ENCODE peak calls at places on chromosomes 5 and 9, in five cellular contexts. One of them, this sample, is unnamed.
A peak's percentile ranks its signal among the peaks of the same experiment; 100 is the strongest.

GRCh38 chr9:79352322-79352721 is 219.4 kb upstream of the TLE4 start:
- DNase-seq in A549: no peak
- DNase-seq in lower leg skin: no peak
- DNase-seq in spleen: no peak
- DNase-seq in astrocyte of the spinal cord: no peak
- DNase-seq in this sample: no peak

GRCh38 chr5:170070556-170071412 is 34.9 kb upstream of the FOXI1 start:
- DNase-seq in spleen: no peak
- DNase-seq in astrocyte of the spinal cord: peak; percentile 42
- DNase-seq in lower leg skin: no peak
- DNase-seq in A549: peak; percentile 45
- DNase-seq in this sample: no peak

GRCh38 chr9:120922404-120923173 is 4.0 kb downstream of the TRAF1 start:
- DNase-seq in astrocyte of the spinal cord: no peak
- DNase-seq in lower leg skin: no peak
- DNase-seq in spleen: no peak
- DNase-seq in A549: no peak
- DNase-seq in this sample: no peak

GRCh38 chr5:2750758-2751464 is 566 bp downstream of the IRX2 start:
- DNase-seq in lower leg skin: no peak
- DNase-seq in spleen: no peak
- DNase-seq in astrocyte of the spinal cord: peak; percentile 22
- DNase-seq in A549: no peak
- DNase-seq in this sample: no peak

GRCh38 chr9:94800424-94801117 is 74.1 kb downstream of the AOPEP start:
- DNase-seq in A549: no peak
- DNase-seq in lower leg skin: no peak
- DNase-seq in astrocyte of the spinal cord: peak; percentile 39
- DNase-seq in spleen: no peak
- DNase-seq in this sample: no peak

GRCh38 chr5:80125962-80126480 is 90.9 kb downstream of the THBS4 start:
- DNase-seq in lower leg skin: no peak
- DNase-seq in spleen: no peak
- DNase-seq in astrocyte of the spinal cord: peak; percentile 84
- DNase-seq in A549: no peak
- DNase-seq in this sample: no peak

GRCh38 chr9:135087489-135087791 is at the start of gene OLFM1:
- DNase-seq in A549: peak; percentile 78
- DNase-seq in spleen: no peak
- DNase-seq in lower leg skin: peak; percentile 95
- DNase-seq in astrocyte of the spinal cord: peak; percentile 16
- DNase-seq in this sample: peak; percentile 19

GRCh38 chr5:141638771-141639170 is 2.0 kb downstream of the RELL2 start:
- DNase-seq in lower leg skin: peak; percentile 70
- DNase-seq in A549: no peak
- DNase-seq in spleen: no peak
- DNase-seq in astrocyte of the spinal cord: no peak
- DNase-seq in this sample: no peak

GRCh38 chr5:65133473-65134110 is 348.1 kb downstream of the ADAMTS6 start:
- DNase-seq in A549: no peak
- DNase-seq in astrocyte of the spinal cord: no peak
- DNase-seq in spleen: no peak
- DNase-seq in lower leg skin: no peak
- DNase-seq in this sample: no peak

GRCh38 chr9:81455417-81455816 is 233.9 kb downstream of the TLE1 start:
- DNase-seq in astrocyte of the spinal cord: peak; percentile 14
- DNase-seq in spleen: no peak
- DNase-seq in A549: no peak
- DNase-seq in lower leg skin: no peak
- DNase-seq in this sample: no peak

GRCh38 chr5:139462582-139463276 is at the start of gene ECSCR:
- DNase-seq in astrocyte of the spinal cord: peak; percentile 24
- DNase-seq in lower leg skin: no peak
- DNase-seq in spleen: peak; percentile 78
- DNase-seq in A549: no peak
- DNase-seq in this sample: no peak

GRCh38 chr5:149337746-149338145 is 7.6 kb upstream of the GRPEL2 start:
- DNase-seq in astrocyte of the spinal cord: no peak
- DNase-seq in spleen: no peak
- DNase-seq in lower leg skin: no peak
- DNase-seq in A549: no peak
- DNase-seq in this sample: no peak

GRCh38 chr5:170330568-170331054 is 33.0 kb upstream of the LCP2 start:
- DNase-seq in astrocyte of the spinal cord: no peak
- DNase-seq in spleen: no peak
- DNase-seq in lower leg skin: peak; percentile 84
- DNase-seq in A549: no peak
- DNase-seq in this sample: no peak

GRCh38 chr5:38832810-38833209 is 13.0 kb upstream of the OSMR start:
- DNase-seq in spleen: no peak
- DNase-seq in astrocyte of the spinal cord: no peak
- DNase-seq in A549: no peak
- DNase-seq in lower leg skin: no peak
- DNase-seq in this sample: no peak

GRCh38 chr9:120583958-120584369 is 4.0 kb upstream of the CDK5RAP2 start:
- DNase-seq in A549: peak; percentile 71
- DNase-seq in astrocyte of the spinal cord: peak; percentile 92
- DNase-seq in lower leg skin: no peak
- DNase-seq in spleen: no peak
- DNase-seq in this sample: peak; percentile 15

GRCh38 chr5:24073097-24073496 is 565.7 kb downstream of the PRDM9 start:
- DNase-seq in A549: no peak
- DNase-seq in spleen: no peak
- DNase-seq in lower leg skin: no peak
- DNase-seq in astrocyte of the spinal cord: peak; percentile 7
- DNase-seq in this sample: peak; percentile 99

GRCh38 chr9:91885746-91886432 is 64.1 kb downstream of the ROR2 start:
- DNase-seq in lower leg skin: no peak
- DNase-seq in astrocyte of the spinal cord: no peak
- DNase-seq in A549: no peak
- DNase-seq in spleen: peak; percentile 9
- DNase-seq in this sample: no peak

DNA sequence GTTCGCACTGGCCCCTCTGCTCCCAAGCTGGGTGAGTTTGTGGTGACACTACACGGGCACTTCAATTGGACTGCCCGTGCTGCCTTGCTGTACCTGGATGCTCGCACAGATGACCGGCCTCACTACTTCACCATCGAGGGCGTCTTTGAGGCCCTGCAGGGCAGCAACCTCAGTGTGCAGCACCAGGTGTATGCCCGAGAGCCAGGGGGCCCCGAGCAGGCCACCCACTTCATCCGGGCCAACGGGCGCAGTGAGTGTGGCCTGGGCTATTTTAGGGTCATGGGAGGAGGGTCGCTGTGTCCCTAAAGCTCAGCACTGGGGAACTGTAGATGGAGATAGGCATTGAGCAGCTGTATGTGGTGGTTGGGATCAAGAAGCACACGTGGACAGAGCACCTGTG is 1.4 kb downstream of the NPR2 start:
- DNase-seq in astrocyte of the spinal cord: no peak
- DNase-seq in lower leg skin: no peak
- DNase-seq in spleen: no peak
- DNase-seq in A549: no peak
- DNase-seq in this sample: no peak
- H3K4me3 ChIP-seq in astrocyte of the spinal cord: no peak overlapping the region
- H3K4me3 ChIP-seq in lower leg skin: no peak overlapping the region
- H3K4me3 ChIP-seq in spleen: no peak overlapping the region
- H3K4me3 ChIP-seq in A549: no peak overlapping the region
- H3K4me3 ChIP-seq in this sample: no peak overlapping the region

GRCh38 chr9:99745085-99745484 is 76.6 kb upstream of the NR4A3 start:
- DNase-seq in astrocyte of the spinal cord: no peak
- DNase-seq in lower leg skin: no peak
- DNase-seq in A549: no peak
- DNase-seq in spleen: no peak
- DNase-seq in this sample: no peak
- H3K4me3 ChIP-seq in astrocyte of the spinal cord: no peak overlapping the region
- H3K4me3 ChIP-seq in lower leg skin: no peak overlapping the region
- H3K4me3 ChIP-seq in A549: no peak overlapping the region
- H3K4me3 ChIP-seq in spleen: no peak overlapping the region
- H3K4me3 ChIP-seq in this sample: no peak overlapping the region

GRCh38 chr5:119288364-119289047 is 67.3 kb upstream of the TNFAIP8 start:
- DNase-seq in A549: no peak
- DNase-seq in lower leg skin: no peak
- DNase-seq in spleen: no peak
- DNase-seq in astrocyte of the spinal cord: no peak
- DNase-seq in this sample: no peak

GRCh38 chr5:119285070-119285916 is 70.5 kb upstream of the TNFAIP8 start:
- DNase-seq in lower leg skin: no peak
- DNase-seq in A549: no peak
- DNase-seq in spleen: no peak
- DNase-seq in astrocyte of the spinal cord: no peak
- DNase-seq in this sample: no peak

GRCh38 chr5:119289413-119289812 is 66.4 kb upstream of the TNFAIP8 start:
- DNase-seq in astrocyte of the spinal cord: no peak
- DNase-seq in lower leg skin: no peak
- DNase-seq in spleen: no peak
- DNase-seq in A549: no peak
- DNase-seq in this sample: no peak

GRCh38 chr5:119287547-119288073 is 68.2 kb upstream of the TNFAIP8 start:
- DNase-seq in spleen: no peak
- DNase-seq in A549: peak; percentile 73
- DNase-seq in lower leg skin: no peak
- DNase-seq in astrocyte of the spinal cord: no peak
- DNase-seq in this sample: no peak

DNA sequence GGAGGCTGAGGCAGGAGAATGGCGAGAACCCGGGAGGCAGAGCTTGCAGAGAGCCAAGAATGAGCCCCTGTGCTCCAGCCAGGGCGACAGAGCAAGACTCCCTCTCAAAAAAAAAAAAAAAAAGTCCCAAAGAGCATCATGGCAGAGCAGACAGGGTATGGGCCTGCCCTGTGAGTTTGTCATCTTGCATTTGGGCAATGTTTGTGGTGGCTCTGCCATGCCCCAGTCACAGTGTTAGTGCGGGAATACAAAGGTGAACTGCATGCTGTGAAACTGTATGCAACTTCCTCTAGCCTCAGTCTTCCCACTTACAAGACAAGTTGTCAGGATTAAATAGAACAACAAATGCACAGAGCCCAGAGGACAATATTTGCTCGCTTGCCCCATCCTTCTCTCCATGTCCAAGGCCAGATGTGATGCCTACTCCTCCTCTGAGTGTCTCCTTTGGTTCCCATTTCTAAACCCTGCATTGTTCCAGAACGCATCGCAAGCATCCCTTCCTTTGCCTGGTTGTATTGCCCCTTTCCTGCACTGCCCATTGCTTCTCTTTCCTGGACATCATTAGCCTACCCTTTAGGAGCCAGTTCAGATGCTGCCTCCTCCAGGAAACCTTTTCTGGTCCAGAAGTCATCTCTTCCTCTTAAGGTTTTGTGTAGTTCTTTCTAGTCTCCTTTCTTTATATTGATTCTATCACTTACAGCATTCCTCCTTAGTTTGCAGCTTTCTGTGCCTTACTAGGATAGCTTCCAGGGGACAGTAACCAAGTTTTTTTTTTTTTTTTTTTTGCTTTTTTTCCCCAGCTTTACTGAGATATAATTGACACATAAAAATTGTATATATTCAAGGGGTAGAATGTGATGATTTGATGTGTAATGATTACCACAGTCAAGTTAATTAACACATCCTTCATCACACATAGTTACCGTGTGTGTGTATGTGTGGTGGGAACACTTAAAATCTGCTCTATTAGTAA is 69.0 kb upstream of the TNFAIP8 start:
- DNase-seq in A549: peak; percentile 5
- DNase-seq in lower leg skin: no peak
- DNase-seq in spleen: no peak
- DNase-seq in astrocyte of the spinal cord: no peak
- DNase-seq in this sample: no peak
- H3K4me3 ChIP-seq in A549: peak overlapping the region; percentile 23
- H3K4me3 ChIP-seq in lower leg skin: no peak overlapping the region
- H3K4me3 ChIP-seq in spleen: no peak overlapping the region
- H3K4me3 ChIP-seq in astrocyte of the spinal cord: no peak overlapping the region
- H3K4me3 ChIP-seq in this sample: no peak overlapping the region

GRCh38 chr5:55230086-55230629 is 3.0 kb upstream of the MCIDAS start:
- DNase-seq in lower leg skin: no peak
- DNase-seq in A549: no peak
- DNase-seq in astrocyte of the spinal cord: no peak
- DNase-seq in spleen: no peak
- DNase-seq in this sample: no peak

GRCh38 chr5:55231476-55232193 is 1.8 kb downstream of the CCNO start:
- DNase-seq in astrocyte of the spinal cord: peak; percentile 49
- DNase-seq in lower leg skin: no peak
- DNase-seq in A549: no peak
- DNase-seq in spleen: no peak
- DNase-seq in this sample: no peak

GRCh38 chr5:55232985-55233928 is at the start of gene CCNO:
- DNase-seq in lower leg skin: peak; percentile 91
- DNase-seq in A549: peak; percentile 82
- DNase-seq in spleen: peak; percentile 86
- DNase-seq in astrocyte of the spinal cord: peak; percentile 73
- DNase-seq in this sample: no peak

GRCh38 chr5:55232194-55232984 is 1.0 kb downstream of the CCNO start:
- DNase-seq in astrocyte of the spinal cord: no peak
- DNase-seq in A549: peak; percentile 55
- DNase-seq in spleen: peak; percentile 73
- DNase-seq in lower leg skin: no peak
- DNase-seq in this sample: no peak

DNA sequence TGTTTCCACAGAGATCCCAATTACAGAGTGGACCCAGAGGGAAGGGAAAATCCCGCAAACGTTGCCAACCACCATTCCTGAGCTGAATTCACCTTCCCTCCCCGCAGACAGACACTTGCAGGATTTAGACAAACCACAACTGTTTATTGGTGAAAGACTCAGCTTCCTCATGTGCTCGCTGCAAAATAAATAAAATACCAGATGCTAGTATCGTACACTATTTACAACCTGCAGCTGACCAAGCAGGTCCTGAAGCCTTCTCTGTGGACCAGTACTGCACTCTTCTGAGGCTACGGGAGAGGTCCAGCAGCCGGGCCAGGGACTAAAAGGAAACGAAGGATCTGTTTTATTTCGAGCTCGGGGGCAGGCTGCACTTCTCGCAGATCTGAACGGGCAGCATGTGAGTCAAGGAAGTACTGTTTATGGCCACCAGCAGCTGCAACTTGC is 2.4 kb downstream of the CCNO start:
- DNase-seq in astrocyte of the spinal cord: no peak
- DNase-seq in A549: no peak
- DNase-seq in spleen: no peak
- DNase-seq in lower leg skin: no peak
- DNase-seq in this sample: no peak
- H3K4me3 ChIP-seq in astrocyte of the spinal cord: no peak overlapping the region
- H3K4me3 ChIP-seq in A549: no peak overlapping the region
- H3K4me3 ChIP-seq in spleen: peak overlapping the region; percentile 55
- H3K4me3 ChIP-seq in lower leg skin: no peak overlapping the region
- H3K4me3 ChIP-seq in this sample: peak overlapping the region; percentile 15

GRCh38 chr9:137298401-137298982 is 3.6 kb downstream of the NRARP start:
- DNase-seq in lower leg skin: no peak
- DNase-seq in spleen: no peak
- DNase-seq in A549: no peak
- DNase-seq in astrocyte of the spinal cord: no peak
- DNase-seq in this sample: no peak
- H3K4me3 ChIP-seq in lower leg skin: no peak overlapping the region
- H3K4me3 ChIP-seq in spleen: peak overlapping the region; percentile 26
- H3K4me3 ChIP-seq in A549: no peak overlapping the region
- H3K4me3 ChIP-seq in astrocyte of the spinal cord: no peak overlapping the region
- H3K4me3 ChIP-seq in this sample: peak overlapping the region; percentile 63

This sample was measured in LNCaP clone FGC.